ENCODE peak calls at places on chromosomes 11 and 22, in four cellular contexts. B is activated B cell treated with CpG ODN at 0.5 μM for 24 hours, O is GM13977, A is esophagus muscularis mucosa. T is an unnamed sample.
A peak's percentile ranks its signal among the peaks of the same experiment; 100 is the strongest.

GRCh38 chr11:61596539-61596938 is 15.7 kb upstream of the SYT7 start:
- DNase-seq in A (no peak), B (no peak), O (no peak), T (no peak)

GRCh38 chr11:85823816-85824215 is 12.9 kb upstream of the SYTL2 start:
- DNase-seq in O (no peak), B (no peak), A (no peak), T (no peak)

GRCh38 chr11:21975242-21975641 is 217.6 kb upstream of the ANO5 start:
- DNase-seq in B (no peak), O (no peak), A (no peak), T (no peak)

GRCh38 chr22:48710410-48710809 is 1117.3 kb downstream of the BRD1 start:
- DNase-seq in A (no peak), O (no peak), B (no peak), T (peak; percentile 40)

GRCh38 chr11:69218946-69219720 is 63.4 kb downstream of the SMIM38 start:
- DNase-seq in B (peak; percentile 4), A (no peak), O (no peak), T (no peak)

GRCh38 chr22:39698106-39698505 is 127.6 kb downstream of the CACNA1I start:
- DNase-seq in O (no peak), B (no peak), A (no peak), T (no peak)

GRCh38 chr22:19631899-19632670 is 82.2 kb upstream of the SEPTIN5 start:
- DNase-seq in O (no peak), A (no peak), B (no peak), T (no peak)

GRCh38 chr22:50016988-50017700 is 4.6 kb upstream of the IL17REL start:
- DNase-seq in A (no peak), B (no peak), O (peak; percentile 89), T (no peak)

GRCh38 chr11:46360878-46361277 is 13.6 kb downstream of the DGKZ start:
- DNase-seq in O (peak; percentile 66), A (no peak), B (no peak), T (peak; percentile 58)

GRCh38 chr11:19428206-19429001 is 187.7 kb upstream of the E2F8 start:
- DNase-seq in A (peak; percentile 24), O (no peak), B (no peak), T (no peak)

GRCh38 chr11:60951611-60951908 is 416 bp downstream of the SLC15A3 start:
- DNase-seq in A (no peak), B (no peak), O (no peak), T (no peak)

GRCh38 chr22:36505998-36506635 is 723 bp downstream of the FOXRED2 start:
- DNase-seq in O (no peak), B (no peak), A (no peak), T (no peak)

GRCh38 chr11:70603756-70604211 is 205.5 kb downstream of the CTTN start:
- DNase-seq in O (no peak), B (no peak), A (no peak), T (no peak)

GRCh38 chr11:95231881-95232605 is 1.0 kb upstream of the SESN3 start:
- DNase-seq in O (peak; percentile 54), A (peak; percentile 94), B (peak; percentile 66), T (peak; percentile 70)

GRCh38 chr11:69220581-69221051 is 64.9 kb downstream of the SMIM38 start:
- DNase-seq in O (no peak), A (no peak), B (no peak), T (no peak)

GRCh38 chr11:77547863-77548551 is 41.7 kb upstream of the AQP11 start:
- DNase-seq in B (no peak), O (peak; percentile 68), A (no peak), T (no peak)

GRCh38 chr11:28144808-28145207 is 36.6 kb downstream of the METTL15 start:
- DNase-seq in O (no peak), A (no peak), B (no peak), T (no peak)

GRCh38 chr11:61955416-61956135 is 5.4 kb downstream of the BEST1 start:
- DNase-seq in B (no peak), O (no peak), A (no peak), T (no peak)

GRCh38 chr22:42855726-42856125 is 1.3 kb downstream of the ARFGAP3 start:
- DNase-seq in B (no peak), O (no peak), A (no peak), T (no peak)

GRCh38 chr11:43962383-43962969 is 20.0 kb downstream of the C11orf96 start:
- DNase-seq in B (no peak), A (no peak), O (no peak), T (no peak)

GRCh38 chr22:36586250-36586649 is 57.3 kb upstream of the EIF3D start:
- DNase-seq in O (no peak), B (no peak), A (no peak), T (no peak)

GRCh38 chr11:13042873-13043338 is 33.8 kb downstream of the RASSF10 start:
- DNase-seq in B (no peak), A (peak; percentile 50), O (no peak), T (no peak)

GRCh38 chr22:24115247-24116207 is 65.8 kb upstream of the SUSD2 start:
- DNase-seq in O (no peak), A (no peak), B (no peak), T (no peak)

GRCh38 chr11:116510886-116511650 is 261.7 kb downstream of the BUD13 start:
- DNase-seq in O (no peak), A (no peak), B (no peak), T (no peak)

GRCh38 chr22:37556750-37557149 is 3.5 kb upstream of the CDC42EP1 start:
- DNase-seq in B (no peak), A (no peak), O (no peak), T (no peak)

GRCh38 chr11:128354476-128354875 is 232.9 kb downstream of the ETS1 start:
- DNase-seq in O (no peak), A (no peak), B (no peak), T (no peak)

GRCh38 chr11:128580612-128581011 is 6.7 kb downstream of the ETS1 start:
- DNase-seq in O (no peak), B (no peak), A (no peak), T (no peak)

GRCh38 chr22:38133331-38133730 is 22.8 kb upstream of the BAIAP2L2 start:
- DNase-seq in A (no peak), O (no peak), B (no peak), T (no peak)

GRCh38 chr11:10894666-10895065 is 36.8 kb upstream of the ZBED5 start:
- DNase-seq in A (no peak), B (no peak), O (no peak), T (no peak)

GRCh38 chr11:2742611-2743426 is 43.0 kb upstream of the KCNQ1OT1 start:
- DNase-seq in B (no peak), A (no peak), O (no peak), T (peak; percentile 38)

GRCh38 chr11:57275582-57275981 is 38.5 kb upstream of the APLNR start:
- DNase-seq in A (no peak), B (no peak), O (no peak), T (no peak)
- TF ChIP-seq CTCF in A (no peak), B (no peak), O (no peak), T (no peak)

DNA sequence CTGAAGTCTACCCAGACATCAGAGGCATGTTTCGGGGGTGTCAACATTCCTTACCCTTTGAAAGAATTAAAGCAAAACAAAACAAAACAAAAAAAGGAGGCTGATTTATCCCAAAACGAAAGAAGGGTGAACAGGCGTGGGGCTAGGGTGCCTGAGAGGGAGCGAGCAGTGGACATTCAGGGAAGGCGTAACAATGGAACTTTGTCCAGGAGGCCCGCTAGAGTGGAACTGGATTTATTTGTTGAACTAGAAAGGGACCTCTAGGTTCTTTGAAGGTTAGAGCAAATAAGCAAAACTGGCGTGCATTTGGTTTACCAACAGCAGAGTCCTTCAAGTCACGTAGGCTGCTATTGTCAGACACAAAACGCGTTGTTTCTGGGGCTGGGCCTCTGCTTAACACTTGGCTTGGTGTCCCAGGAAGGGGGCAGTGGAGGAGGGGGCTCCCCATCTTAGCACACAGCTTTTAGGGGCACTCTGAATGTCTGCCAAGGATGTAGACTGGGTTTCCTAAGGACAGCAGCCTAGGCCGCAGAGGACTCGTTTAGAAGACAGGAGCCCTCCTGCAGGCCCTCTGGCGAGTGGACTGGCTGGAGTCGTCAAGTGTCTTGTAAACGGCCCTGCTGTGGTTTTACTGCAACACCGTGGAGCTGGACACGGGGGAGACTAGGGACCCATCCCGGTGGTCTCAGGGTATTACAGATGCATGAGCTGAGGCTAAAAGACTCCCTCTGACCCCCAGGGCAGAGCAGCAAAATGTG is 203.7 kb upstream of the SORL1-AS1 start:
- DNase-seq in B (no peak), A (peak; percentile 80), O (peak; percentile 24), T (no peak)
- TF ChIP-seq CTCF in B (peak; percentile 3), A (no peak), O (no peak), T (no peak)

DNA sequence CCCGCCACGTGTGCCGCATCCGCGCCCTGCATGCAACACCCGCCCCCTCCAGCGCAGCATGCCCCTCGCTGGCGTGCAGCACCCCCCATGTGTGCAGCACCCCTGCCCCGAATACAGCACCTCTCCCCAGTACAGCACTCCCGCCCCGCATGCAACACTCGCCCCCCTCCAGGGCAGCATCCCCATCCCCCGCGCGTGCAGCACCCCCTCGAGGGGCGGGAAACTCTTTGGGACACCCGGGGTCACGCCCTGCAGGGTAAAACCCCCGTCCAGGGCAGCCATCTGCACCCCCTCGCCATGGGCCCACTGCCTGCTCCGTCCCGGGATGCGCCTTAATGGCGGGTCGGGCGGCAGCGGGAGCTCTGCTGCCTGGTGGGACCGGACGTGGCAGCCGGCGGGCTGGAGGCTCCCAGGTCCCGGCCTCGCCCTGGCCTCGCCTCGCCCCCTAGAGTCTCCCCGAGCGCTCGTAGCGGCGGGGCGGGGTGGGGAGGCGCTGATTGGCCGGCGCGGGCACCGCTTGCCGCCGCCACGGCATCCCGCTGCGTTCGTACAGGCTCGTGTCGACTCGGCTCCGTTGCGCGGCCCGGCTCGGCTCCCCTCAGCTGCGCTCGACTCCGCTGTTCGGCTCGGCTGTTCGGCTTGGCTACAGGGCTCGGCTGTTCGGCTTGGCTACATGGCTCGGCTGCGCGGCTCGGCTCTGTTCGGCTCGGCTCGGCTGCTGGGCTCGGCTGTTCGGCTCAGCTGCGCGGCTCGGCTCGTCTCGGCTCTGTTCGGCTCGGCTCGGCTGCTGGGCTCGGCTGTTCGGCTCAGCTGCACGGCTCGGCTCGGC is 417 bp upstream of the BRSK2 start:
- DNase-seq in B (peak; percentile 94), O (peak; percentile 98), A (peak; percentile 98), T (peak; percentile 96)
- TF ChIP-seq CTCF in B (no peak), O (no peak), A (peak; percentile 31), T (no peak)

GRCh38 chr11:122815900-122816299 is 22.4 kb upstream of the CRTAM start:
- DNase-seq in O (no peak), A (no peak), B (no peak), T (no peak)

GRCh38 chr11:122816701-122817100 is 21.6 kb upstream of the CRTAM start:
- DNase-seq in A (no peak), O (no peak), B (no peak), T (no peak)

GRCh38 chr11:122813176-122813917 is 25.0 kb upstream of the CRTAM start:
- DNase-seq in B (no peak), A (no peak), O (no peak), T (no peak)

GRCh38 chr11:122812612-122813011 is 25.7 kb upstream of the CRTAM start:
- DNase-seq in O (no peak), B (no peak), A (no peak), T (no peak)

GRCh38 chr11:122814401-122814800 is 23.9 kb upstream of the CRTAM start:
- DNase-seq in O (no peak), B (no peak), A (no peak), T (no peak)
- TF ChIP-seq CTCF in O (peak; percentile 41), B (no peak), A (no peak), T (no peak)

GRCh38 chr11:92311616-92312449 is 87.2 kb downstream of the FAT3 start:
- DNase-seq in O (no peak), B (no peak), A (peak; percentile 19), T (no peak)
- TF ChIP-seq CTCF in O (no peak), B (no peak), A (no peak), T (no peak)

GRCh38 chr11:67252831-67253239 is 13.4 kb upstream of the GRK2 start:
- DNase-seq in A (no peak), O (no peak), B (no peak), T (peak; percentile 62)
- TF ChIP-seq CTCF in A (no peak), O (peak; percentile 36), B (no peak), T (peak; percentile 53)